ENCODE peak calls at places on chromosomes 11 and 22, in eight cellular contexts. O, L, B, K, N, F, T and G are unnamed samples.

GRCh38 chr11:72683782-72684200 is 9.6 kb upstream of the PDE2A start:
- DNase-seq in O (peak; percentile 84), L (peak; percentile 42), B (no peak), K (peak; percentile 74), N (peak; percentile 78), F (peak; percentile 74), T (peak; percentile 44), G (no peak)

GRCh38 chr11:26700536-26701235 is 21.2 kb downstream of the SLC5A12 start:
- DNase-seq in O (no peak), L (no peak), B (no peak), K (no peak), N (no peak), F (no peak), T (no peak), G (no peak)

GRCh38 chr11:94493146-94493442 is 550 bp downstream of the MRE11 start:
- DNase-seq in O (no peak), L (no peak), B (no peak), K (no peak), N (no peak), F (no peak), T (no peak), G (no peak)

GRCh38 chr11:128388182-128388815 is 199.1 kb downstream of the ETS1 start:
- DNase-seq in O (no peak), L (no peak), B (no peak), K (no peak), N (no peak), F (no peak), T (no peak), G (no peak)

GRCh38 chr22:20157416-20158183 is 6.7 kb upstream of the CCDC188 start:
- DNase-seq in O (no peak), L (no peak), B (no peak), K (no peak), N (no peak), F (no peak), T (no peak), G (no peak)

GRCh38 chr11:118084247-118084646 is 2.5 kb downstream of the SMIM35 start:
- DNase-seq in O (no peak), L (peak; percentile 42), B (no peak), K (peak; percentile 36), N (no peak), F (no peak), T (no peak), G (no peak)

GRCh38 chr11:7473702-7474101 is 11.6 kb upstream of the OLFML1 start:
- DNase-seq in O (no peak), L (no peak), B (no peak), K (no peak), N (no peak), F (no peak), T (no peak), G (no peak)

GRCh38 chr22:30694638-30695350 is at the start of gene OSBP2:
- DNase-seq in O (peak; percentile 89), L (peak; percentile 6), B (no peak), K (peak; percentile 19), N (no peak), F (no peak), T (no peak), G (no peak)

GRCh38 chr11:95697614-95698408 is 91.8 kb downstream of the FAM76B start:
- DNase-seq in O (no peak), L (peak; percentile 45), B (no peak), K (no peak), N (no peak), F (no peak), T (no peak), G (no peak)

GRCh38 chr11:37858398-37858797 is 1260.4 kb upstream of the RAG2 start:
- DNase-seq in O (no peak), L (peak; percentile 2), B (no peak), K (peak; percentile 4), N (no peak), F (no peak), T (no peak), G (no peak)

DNA sequence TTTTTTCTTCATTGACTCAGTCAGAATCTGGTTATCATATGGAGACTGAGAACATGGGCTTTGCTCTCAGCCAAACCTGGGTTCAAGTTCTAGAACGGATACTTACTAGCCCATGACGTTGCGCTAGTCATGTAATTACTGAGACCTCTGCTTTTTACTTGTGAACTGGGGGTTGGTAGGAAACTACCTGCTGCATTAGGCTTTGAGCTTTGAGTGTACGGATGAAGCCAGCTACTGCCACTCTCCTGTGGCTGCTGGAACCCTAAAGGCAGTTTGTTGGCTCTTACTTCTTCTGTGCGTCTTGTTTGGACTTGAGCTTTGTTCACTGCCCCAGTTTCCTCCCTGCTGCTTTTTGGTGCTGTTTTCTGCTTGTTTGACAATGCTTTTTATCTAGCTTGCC is 18.1 kb downstream of the PPP6R2 start:
- DNase-seq in O (no peak), L (no peak), B (no peak), K (no peak), N (no peak), F (no peak), T (no peak), G (no peak)
- H3K27ac ChIP-seq in O (no peak overlapping the region), L (no peak overlapping the region), B (no peak overlapping the region), K (no peak overlapping the region), N (no peak overlapping the region), F (no peak overlapping the region), T (no peak overlapping the region), G (no peak overlapping the region)

GRCh38 chr11:79179087-79179486 is 261.7 kb downstream of the TENM4 start:
- DNase-seq in O (no peak), L (no peak), B (no peak), K (no peak), N (no peak), F (no peak), T (no peak), G (no peak)
- H3K27ac ChIP-seq in O (no peak overlapping the region), L (no peak overlapping the region), B (no peak overlapping the region), K (no peak overlapping the region), N (no peak overlapping the region), F (no peak overlapping the region), T (no peak overlapping the region), G (no peak overlapping the region)

DNA sequence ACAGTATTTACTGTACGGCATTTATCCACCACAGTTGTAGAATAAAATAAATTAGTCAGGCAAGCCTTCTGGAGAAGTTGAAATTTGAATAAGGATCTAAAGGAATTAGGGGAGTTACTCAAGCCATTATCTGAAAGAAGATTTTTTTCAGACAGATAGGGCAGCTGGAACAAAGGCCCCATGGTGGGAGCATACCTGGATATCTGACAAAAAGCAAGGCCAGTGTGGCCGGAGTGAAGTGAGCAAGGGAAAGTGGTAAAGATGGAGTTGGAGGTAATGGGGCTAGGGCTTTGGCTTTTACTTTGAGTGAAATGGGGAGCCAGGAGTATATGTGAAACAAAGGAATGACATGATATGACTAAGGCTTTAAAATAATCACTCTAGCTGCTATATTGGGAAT is 45.7 kb upstream of the PSMA1 start:
- DNase-seq in O (no peak), L (no peak), B (no peak), K (no peak), N (no peak), F (no peak), T (no peak), G (no peak)
- H3K27ac ChIP-seq in O (no peak overlapping the region), L (no peak overlapping the region), B (no peak overlapping the region), K (no peak overlapping the region), N (no peak overlapping the region), F (no peak overlapping the region), T (no peak overlapping the region), G (no peak overlapping the region)

GRCh38 chr22:21868651-21869050 is 1.2 kb upstream of the MAPK1 start:
- DNase-seq in O (no peak), L (no peak), B (no peak), K (no peak), N (no peak), F (peak; percentile 68), T (no peak), G (no peak)
- H3K27ac ChIP-seq in O (no peak overlapping the region), L (no peak overlapping the region), B (no peak overlapping the region), K (no peak overlapping the region), N (no peak overlapping the region), F (peak overlapping the region; percentile 81), T (no peak overlapping the region), G (no peak overlapping the region)

DNA sequence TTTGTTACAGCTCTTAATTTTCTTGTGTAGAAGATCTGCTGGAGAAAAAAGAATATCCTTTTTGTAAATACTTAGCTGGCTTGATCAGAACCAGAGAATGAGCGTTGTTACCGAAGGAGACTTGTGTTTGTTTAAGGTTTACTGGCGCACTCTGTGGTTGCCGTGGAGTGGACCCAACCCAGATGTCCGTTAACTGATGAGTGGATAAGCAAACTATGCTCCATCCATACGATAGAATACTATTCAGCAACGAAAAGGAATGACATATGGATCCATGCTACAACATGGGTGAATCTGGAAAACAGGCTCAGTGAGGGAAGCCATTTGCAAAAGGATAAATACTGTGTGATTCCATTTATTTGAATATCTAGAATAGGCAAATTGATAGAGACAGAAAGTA is 18.7 kb downstream of the PARVB start:
- DNase-seq in O (no peak), L (no peak), B (no peak), K (no peak), N (no peak), F (peak; percentile 22), T (no peak), G (no peak)
- H3K27ac ChIP-seq in O (no peak overlapping the region), L (no peak overlapping the region), B (no peak overlapping the region), K (no peak overlapping the region), N (no peak overlapping the region), F (peak overlapping the region; percentile 31), T (no peak overlapping the region), G (no peak overlapping the region)

GRCh38 chr11:28965824-28966223 is 857.6 kb downstream of the METTL15 start:
- DNase-seq in O (no peak), L (no peak), B (no peak), K (no peak), N (no peak), F (no peak), T (no peak), G (no peak)

GRCh38 chr11:28962492-28962891 is 854.3 kb downstream of the METTL15 start:
- DNase-seq in O (no peak), L (no peak), B (no peak), K (peak; percentile 28), N (no peak), F (no peak), T (no peak), G (no peak)

GRCh38 chr11:28963189-28963588 is 855.0 kb downstream of the METTL15 start:
- DNase-seq in O (no peak), L (peak; percentile 69), B (no peak), K (peak; percentile 37), N (no peak), F (no peak), T (no peak), G (no peak)

GRCh38 chr11:28966951-28967350 is 858.8 kb downstream of the METTL15 start:
- DNase-seq in O (no peak), L (no peak), B (no peak), K (peak; percentile 38), N (no peak), F (no peak), T (no peak), G (no peak)

DNA sequence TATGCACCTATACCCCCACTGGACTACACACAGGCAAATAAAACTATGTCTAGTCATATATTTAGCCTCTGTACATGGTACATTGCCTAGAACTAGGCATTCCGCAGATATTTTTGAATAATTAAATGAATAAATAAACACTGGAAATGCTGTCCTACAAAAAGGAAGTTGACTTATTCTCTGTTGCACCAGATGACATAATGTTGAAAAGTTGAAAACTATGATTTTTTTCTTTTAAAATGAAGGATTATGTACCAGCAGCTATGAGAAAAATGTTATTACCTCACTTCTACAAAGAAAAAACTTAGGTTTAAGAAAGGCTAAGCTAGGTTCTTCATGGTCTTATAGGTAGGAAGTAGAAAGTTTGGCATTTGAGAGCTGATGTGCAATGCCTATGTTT is 856.6 kb downstream of the METTL15 start:
- DNase-seq in O (no peak), L (no peak), B (no peak), K (no peak), N (no peak), F (no peak), T (no peak), G (no peak)
- H3K27ac ChIP-seq in O (no peak overlapping the region), L (no peak overlapping the region), B (no peak overlapping the region), K (no peak overlapping the region), N (no peak overlapping the region), F (no peak overlapping the region), T (peak overlapping the region; percentile 79), G (no peak overlapping the region)